ENCODE peak calls at places on chromosomes 3 and 15, in six cellular contexts. One of them, this sample, is unnamed.

GRCh38 chr3:105013657-105014056 is 353.1 kb upstream of the ALCAM start:
- DNase-seq in small intestine: no peak
- DNase-seq in NCI-H460: no peak
- DNase-seq in keratinocyte: no peak
- DNase-seq in SK-N-SH: no peak
- DNase-seq in EL: no peak
- DNase-seq in this sample: no peak

GRCh38 chr15:39786444-39787056 is 3.9 kb upstream of the FSIP1 start:
- DNase-seq in small intestine: peak
- DNase-seq in NCI-H460: peak
- DNase-seq in keratinocyte: no peak
- DNase-seq in SK-N-SH: peak
- DNase-seq in EL: peak
- DNase-seq in this sample: peak

GRCh38 chr15:42137461-42138261 is 18.8 kb downstream of the PLA2G4F start:
- DNase-seq in small intestine: no peak
- DNase-seq in NCI-H460: peak
- DNase-seq in keratinocyte: no peak
- DNase-seq in SK-N-SH: peak
- DNase-seq in EL: peak
- DNase-seq in this sample: peak

GRCh38 chr15:65421360-65422215 is 1.2 kb downstream of the IGDCC4 start:
- DNase-seq in small intestine: no peak
- DNase-seq in NCI-H460: no peak
- DNase-seq in keratinocyte: no peak
- DNase-seq in SK-N-SH: peak
- DNase-seq in EL: peak
- DNase-seq in this sample: no peak

GRCh38 chr15:97968380-97968779 is 7.9 kb downstream of the ARRDC4 start:
- DNase-seq in small intestine: no peak
- DNase-seq in NCI-H460: no peak
- DNase-seq in keratinocyte: no peak
- DNase-seq in SK-N-SH: no peak
- DNase-seq in EL: peak
- DNase-seq in this sample: no peak

GRCh38 chr3:1214928-1215327 is 122.1 kb downstream of the CNTN6 start:
- DNase-seq in small intestine: no peak
- DNase-seq in NCI-H460: no peak
- DNase-seq in keratinocyte: no peak
- DNase-seq in SK-N-SH: no peak
- DNase-seq in EL: no peak
- DNase-seq in this sample: no peak

GRCh38 chr3:138043266-138044029 is 33.5 kb downstream of the CLDN18 start:
- DNase-seq in small intestine: no peak
- DNase-seq in NCI-H460: no peak
- DNase-seq in keratinocyte: no peak
- DNase-seq in SK-N-SH: no peak
- DNase-seq in EL: peak
- DNase-seq in this sample: no peak

GRCh38 chr15:73233623-73234022 is 135.1 kb downstream of the HCN4 start:
- DNase-seq in small intestine: no peak
- DNase-seq in NCI-H460: no peak
- DNase-seq in keratinocyte: no peak
- DNase-seq in SK-N-SH: no peak
- DNase-seq in EL: no peak
- DNase-seq in this sample: no peak

GRCh38 chr3:189099505-189100290 is 72.1 kb upstream of the TPRG1 start:
- DNase-seq in small intestine: no peak
- DNase-seq in NCI-H460: no peak
- DNase-seq in keratinocyte: no peak
- DNase-seq in SK-N-SH: no peak
- DNase-seq in EL: no peak
- DNase-seq in this sample: no peak

GRCh38 chr3:32961189-32961715 is 9.8 kb downstream of the CCR4 start:
- DNase-seq in small intestine: no peak
- DNase-seq in NCI-H460: no peak
- DNase-seq in keratinocyte: no peak
- DNase-seq in SK-N-SH: no peak
- DNase-seq in EL: no peak
- DNase-seq in this sample: no peak

GRCh38 chr3:123635220-123635619 is 50.4 kb upstream of the HACD2 start:
- DNase-seq in small intestine: no peak
- DNase-seq in NCI-H460: no peak
- DNase-seq in keratinocyte: no peak
- DNase-seq in SK-N-SH: no peak
- DNase-seq in EL: no peak
- DNase-seq in this sample: no peak

GRCh38 chr3:47034868-47035489 is 55.5 kb downstream of the NBEAL2 start:
- DNase-seq in small intestine: no peak
- DNase-seq in NCI-H460: no peak
- DNase-seq in keratinocyte: no peak
- DNase-seq in SK-N-SH: no peak
- DNase-seq in EL: no peak
- DNase-seq in this sample: no peak

GRCh38 chr3:60047426-60048200 is 997.8 kb upstream of the CFAP20DC start:
- DNase-seq in small intestine: peak
- DNase-seq in NCI-H460: no peak
- DNase-seq in keratinocyte: no peak
- DNase-seq in SK-N-SH: no peak
- DNase-seq in EL: no peak
- DNase-seq in this sample: no peak

GRCh38 chr3:195763843-195764825 is 43.4 kb downstream of the MUC20 start:
- DNase-seq in small intestine: no peak
- DNase-seq in NCI-H460: no peak
- DNase-seq in keratinocyte: no peak
- DNase-seq in SK-N-SH: no peak
- DNase-seq in EL: no peak
- DNase-seq in this sample: no peak

GRCh38 chr15:59792359-59792758 is 103.2 kb upstream of the BNIP2 start:
- DNase-seq in small intestine: peak
- DNase-seq in NCI-H460: no peak
- DNase-seq in keratinocyte: no peak
- DNase-seq in SK-N-SH: peak
- DNase-seq in EL: no peak
- DNase-seq in this sample: no peak

GRCh38 chr15:92655178-92655995 is at the start of gene FAM174B:
- DNase-seq in small intestine: peak
- DNase-seq in NCI-H460: no peak
- DNase-seq in keratinocyte: no peak
- DNase-seq in SK-N-SH: peak
- DNase-seq in EL: peak
- DNase-seq in this sample: no peak

GRCh38 chr15:88624156-88624970 is 3.2 kb downstream of the AEN start:
- DNase-seq in small intestine: no peak
- DNase-seq in NCI-H460: no peak
- DNase-seq in keratinocyte: no peak
- DNase-seq in SK-N-SH: peak
- DNase-seq in EL: peak
- DNase-seq in this sample: no peak

GRCh38 chr3:46896386-46896785 is 18.9 kb downstream of the PTH1R start:
- DNase-seq in small intestine: no peak
- DNase-seq in NCI-H460: no peak
- DNase-seq in keratinocyte: no peak
- DNase-seq in SK-N-SH: no peak
- DNase-seq in EL: no peak
- DNase-seq in this sample: no peak

GRCh38 chr15:62979252-62979651 is 63.3 kb upstream of the TPM1 start:
- DNase-seq in small intestine: no peak
- DNase-seq in NCI-H460: no peak
- DNase-seq in keratinocyte: no peak
- DNase-seq in SK-N-SH: no peak
- DNase-seq in EL: no peak
- DNase-seq in this sample: no peak

GRCh38 chr15:40823572-40824343 is 4.8 kb downstream of the PPP1R14D start:
- DNase-seq in small intestine: no peak
- DNase-seq in NCI-H460: no peak
- DNase-seq in keratinocyte: no peak
- DNase-seq in SK-N-SH: no peak
- DNase-seq in EL: no peak
- DNase-seq in this sample: no peak